ENCODE peak calls at places on chromosomes 11 and 22, in six cellular contexts. J is right lobe of liver, Y is mesendoderm, L is H9, D is lower lobe of right lung, S is neuronal stem cell. I is an unnamed sample.
A peak's percentile ranks its signal among the peaks of the same experiment; 100 is the strongest.

GRCh38 chr11:100273066-100273815 is 413.8 kb upstream of the ARHGAP42 start:
- DNase-seq in J (no peak), Y (no peak), L (no peak), D (no peak), S (no peak), I (no peak)

GRCh38 chr11:63938481-63939350 is at the start of gene NAA40:
- DNase-seq in J (peak; percentile 95), Y (peak; percentile 99), L (peak; percentile 97), D (peak; percentile 97), S (peak; percentile 98), I (peak; percentile 88)

GRCh38 chr11:16890442-16890841 is 123.8 kb downstream of the PLEKHA7 start:
- DNase-seq in J (no peak), Y (no peak), L (no peak), D (no peak), S (no peak), I (no peak)

GRCh38 chr11:110044226-110044968 is 48.8 kb upstream of the ZC3H12C start:
- DNase-seq in J (no peak), Y (no peak), L (no peak), D (no peak), S (no peak), I (no peak)

GRCh38 chr11:83070878-83071640 is 638 bp downstream of the RAB30 start:
- DNase-seq in J (peak; percentile 60), Y (peak; percentile 29), L (no peak), D (peak; percentile 49), S (peak; percentile 11), I (peak; percentile 16)

GRCh38 chr11:17985517-17985916 is 27.3 kb downstream of the SERGEF start:
- DNase-seq in J (no peak), Y (no peak), L (no peak), D (no peak), S (no peak), I (no peak)

GRCh38 chr22:37681556-37682049 is 4.5 kb upstream of the NOL12 start:
- DNase-seq in J (peak; percentile 87), Y (peak; percentile 81), L (peak; percentile 83), D (peak; percentile 80), S (peak; percentile 63), I (no peak)

GRCh38 chr11:44617671-44618461 is 52.4 kb downstream of the CD82 start:
- DNase-seq in J (peak; percentile 40), Y (no peak), L (no peak), D (no peak), S (no peak), I (no peak)

GRCh38 chr11:47213985-47214564 is 699 bp upstream of the DDB2 start:
- DNase-seq in J (peak; percentile 96), Y (peak; percentile 94), L (peak; percentile 94), D (peak; percentile 96), S (peak; percentile 68), I (peak; percentile 96)

GRCh38 chr22:36327922-36328551 is 59.7 kb downstream of the MYH9 start:
- DNase-seq in J (no peak), Y (no peak), L (no peak), D (no peak), S (no peak), I (no peak)

GRCh38 chr11:66607126-66607834 is 9.2 kb upstream of the RBM14 start:
- DNase-seq in J (peak; percentile 97), Y (no peak), L (no peak), D (no peak), S (no peak), I (no peak)

GRCh38 chr11:101436511-101437142 is 147.2 kb downstream of the TRPC6 start:
- DNase-seq in J (no peak), Y (peak; percentile 80), L (peak; percentile 67), D (no peak), S (peak; percentile 48), I (no peak)

GRCh38 chr11:88313441-88313840 is 24.1 kb downstream of the CTSC start:
- DNase-seq in J (no peak), Y (no peak), L (no peak), D (no peak), S (no peak), I (no peak)

GRCh38 chr11:130523609-130524008 is 75.2 kb downstream of the ADAMTS15 start:
- DNase-seq in J (no peak), Y (no peak), L (peak; percentile 52), D (no peak), S (no peak), I (no peak)

GRCh38 chr11:126312903-126313460 is 9.1 kb downstream of the DCPS start:
- DNase-seq in J (no peak), Y (no peak), L (no peak), D (peak; percentile 11), S (no peak), I (no peak)

GRCh38 chr11:7547687-7548086 is 33.9 kb downstream of the PPFIBP2 start:
- DNase-seq in J (no peak), Y (no peak), L (no peak), D (no peak), S (no peak), I (no peak)

GRCh38 chr22:39466228-39467006 is 9.6 kb downstream of the MGAT3 start:
- DNase-seq in J (no peak), Y (no peak), L (no peak), D (no peak), S (no peak), I (no peak)

GRCh38 chr11:1691027-1691877 is 5.7 kb upstream of the KRTAP5-6 start:
- DNase-seq in J (peak; percentile 90), Y (peak; percentile 47), L (no peak), D (peak; percentile 41), S (no peak), I (no peak)

GRCh38 chr11:10181811-10182210 is 112.2 kb downstream of the SBF2 start:
- DNase-seq in J (no peak), Y (peak; percentile 48), L (no peak), D (no peak), S (no peak), I (no peak)

GRCh38 chr11:122984186-122985011 is 2.8 kb upstream of the BSX start:
- DNase-seq in J (no peak), Y (peak; percentile 59), L (peak; percentile 71), D (no peak), S (peak; percentile 35), I (no peak)

GRCh38 chr22:24424001-24424900 is 3.1 kb upstream of the ADORA2A start:
- DNase-seq in J (peak; percentile 57), Y (no peak), L (no peak), D (peak; percentile 62), S (no peak), I (no peak)

GRCh38 chr22:23237201-23237798 is 57.0 kb downstream of the BCR start:
- DNase-seq in J (no peak), Y (peak; percentile 96), L (peak; percentile 61), D (no peak), S (peak; percentile 52), I (peak; percentile 52)

GRCh38 chr11:68028802-68029475 is 1.5 kb upstream of the NDUFS8 start:
- DNase-seq in J (no peak), Y (no peak), L (no peak), D (no peak), S (no peak), I (no peak)

GRCh38 chr11:85765835-85766234 is 45.1 kb downstream of the SYTL2 start:
- DNase-seq in J (no peak), Y (no peak), L (no peak), D (no peak), S (no peak), I (no peak)

GRCh38 chr11:121672630-121673487 is 220.1 kb upstream of the SORL1-AS1 start:
- DNase-seq in J (no peak), Y (no peak), L (no peak), D (no peak), S (no peak), I (no peak)

GRCh38 chr11:109641549-109641948 is 219.6 kb downstream of the C11orf87 start:
- DNase-seq in J (no peak), Y (peak; percentile 74), L (peak; percentile 49), D (no peak), S (peak; percentile 48), I (no peak)

GRCh38 chr11:103923473-103923931 is 112.9 kb upstream of the DDI1 start:
- DNase-seq in J (no peak), Y (peak; percentile 89), L (no peak), D (no peak), S (no peak), I (no peak)

GRCh38 chr22:21643533-21644357 is 1.6 kb downstream of the SDF2L1 start:
- DNase-seq in J (no peak), Y (no peak), L (no peak), D (no peak), S (no peak), I (no peak)

GRCh38 chr11:9568854-9569587 is 4.4 kb upstream of the WEE1 start:
- DNase-seq in J (peak; percentile 93), Y (peak; percentile 97), L (peak; percentile 71), D (peak; percentile 61), S (no peak), I (no peak)

GRCh38 chr11:7577226-7577882 is 63.6 kb downstream of the PPFIBP2 start:
- DNase-seq in J (no peak), Y (peak; percentile 38), L (no peak), D (no peak), S (no peak), I (peak; percentile 92)

DNA sequence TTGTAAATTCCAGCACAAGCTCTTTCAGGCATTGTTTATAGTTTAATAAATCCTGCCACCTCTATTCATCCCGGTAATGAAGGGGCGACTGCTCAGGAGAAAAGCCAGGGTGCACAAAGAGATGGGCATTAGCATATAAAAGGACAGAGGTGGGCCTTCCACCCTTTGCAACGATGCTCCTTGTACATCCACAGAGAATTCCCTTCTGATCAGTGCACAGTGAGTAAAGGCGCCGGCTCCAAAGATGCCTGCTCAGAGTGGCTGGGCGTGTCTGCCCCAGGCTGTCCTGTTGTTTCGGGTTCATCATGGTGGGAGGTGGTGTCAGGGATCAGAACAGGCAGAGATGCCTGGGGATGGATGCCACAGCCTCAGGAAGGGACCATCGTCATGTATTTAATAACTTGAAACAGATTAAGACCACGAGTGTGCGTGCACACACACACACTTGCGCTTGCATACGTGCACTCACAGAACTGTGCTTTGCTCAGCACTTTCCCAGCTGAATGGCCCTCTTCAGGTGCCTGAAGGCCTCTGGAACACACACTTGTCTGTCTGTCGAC is 305.0 kb downstream of the TBC1D22A start:
- DNase-seq in J (peak; percentile 35), Y (no peak), L (peak; percentile 19), D (no peak), S (peak; percentile 54), I (no peak)
- H3K27ac ChIP-seq in J (no peak overlapping the region), Y (no peak overlapping the region), L (no peak overlapping the region), D (no peak overlapping the region), S (peak overlapping the region; percentile 29), I (no peak overlapping the region)

GRCh38 chr11:65536412-65537295 is 11.8 kb downstream of the SCYL1 start:
- DNase-seq in J (no peak), Y (no peak), L (no peak), D (no peak), S (no peak), I (no peak)
- H3K27ac ChIP-seq in J (no peak overlapping the region), Y (no peak overlapping the region), L (no peak overlapping the region), D (no peak overlapping the region), S (no peak overlapping the region), I (no peak overlapping the region)

GRCh38 chr11:73566977-73567755 is 30.7 kb downstream of the FAM168A start:
- DNase-seq in J (no peak), Y (peak; percentile 51), L (no peak), D (no peak), S (no peak), I (no peak)
- H3K27ac ChIP-seq in J (no peak overlapping the region), Y (no peak overlapping the region), L (no peak overlapping the region), D (no peak overlapping the region), S (no peak overlapping the region), I (no peak overlapping the region)

GRCh38 chr22:32947581-32947980 is 110.6 kb downstream of the SYN3 start:
- DNase-seq in J (no peak), Y (no peak), L (no peak), D (no peak), S (no peak), I (no peak)
- H3K27ac ChIP-seq in J (no peak overlapping the region), Y (no peak overlapping the region), L (no peak overlapping the region), D (no peak overlapping the region), S (no peak overlapping the region), I (no peak overlapping the region)